ENCODE peak calls at places on chromosomes 13 and 19, in nine cellular contexts. One of them, this sample, is unnamed.
A peak's percentile ranks its signal among the peaks of the same experiment; 100 is the strongest.

GRCh38 chr13:35994131-35994966 is 136.8 kb downstream of the DCLK1 start:
- DNase-seq in endodermal cell: no peak
- DNase-seq in lower leg skin: no peak
- DNase-seq in fibroblast of lung: peak; percentile 99
- DNase-seq in right lobe of liver: no peak
- DNase-seq in SJCRH30: peak; percentile 73
- DNase-seq in gastrocnemius medialis: peak; percentile 68
- DNase-seq in cardiac fibroblast: peak; percentile 98
- DNase-seq in mesendoderm: peak; percentile 5
- DNase-seq in this sample: no peak

GRCh38 chr19:7811989-7812388 is 18.0 kb upstream of the EVI5L start:
- DNase-seq in endodermal cell: no peak
- DNase-seq in lower leg skin: no peak
- DNase-seq in fibroblast of lung: no peak
- DNase-seq in right lobe of liver: no peak
- DNase-seq in SJCRH30: no peak
- DNase-seq in gastrocnemius medialis: no peak
- DNase-seq in cardiac fibroblast: no peak
- DNase-seq in mesendoderm: no peak
- DNase-seq in this sample: no peak

GRCh38 chr13:111634410-111634809 is 314.0 kb downstream of the TEX29 start:
- DNase-seq in endodermal cell: no peak
- DNase-seq in lower leg skin: no peak
- DNase-seq in fibroblast of lung: no peak
- DNase-seq in right lobe of liver: peak; percentile 10
- DNase-seq in SJCRH30: no peak
- DNase-seq in gastrocnemius medialis: no peak
- DNase-seq in cardiac fibroblast: no peak
- DNase-seq in mesendoderm: no peak
- DNase-seq in this sample: no peak

GRCh38 chr19:58338825-58339558 is 12.2 kb downstream of the ZSCAN22 start:
- DNase-seq in endodermal cell: peak; percentile 85
- DNase-seq in lower leg skin: no peak
- DNase-seq in fibroblast of lung: no peak
- DNase-seq in right lobe of liver: no peak
- DNase-seq in SJCRH30: no peak
- DNase-seq in gastrocnemius medialis: no peak
- DNase-seq in cardiac fibroblast: no peak
- DNase-seq in mesendoderm: peak; percentile 59
- DNase-seq in this sample: no peak

GRCh38 chr13:106696140-106696539 is 128.2 kb upstream of the ARGLU1 start:
- DNase-seq in endodermal cell: no peak
- DNase-seq in lower leg skin: no peak
- DNase-seq in fibroblast of lung: no peak
- DNase-seq in right lobe of liver: no peak
- DNase-seq in SJCRH30: no peak
- DNase-seq in gastrocnemius medialis: no peak
- DNase-seq in cardiac fibroblast: no peak
- DNase-seq in mesendoderm: no peak
- DNase-seq in this sample: no peak

GRCh38 chr19:39444598-39445257 is 654 bp upstream of the SUPT5H start:
- DNase-seq in endodermal cell: no peak
- DNase-seq in lower leg skin: no peak
- DNase-seq in fibroblast of lung: peak; percentile 38
- DNase-seq in right lobe of liver: no peak
- DNase-seq in SJCRH30: no peak
- DNase-seq in gastrocnemius medialis: no peak
- DNase-seq in cardiac fibroblast: no peak
- DNase-seq in mesendoderm: peak; percentile 38
- DNase-seq in this sample: no peak

GRCh38 chr13:110446570-110446880 is 115.0 kb downstream of the RAB20 start:
- DNase-seq in endodermal cell: no peak
- DNase-seq in lower leg skin: peak; percentile 83
- DNase-seq in fibroblast of lung: no peak
- DNase-seq in right lobe of liver: no peak
- DNase-seq in SJCRH30: no peak
- DNase-seq in gastrocnemius medialis: no peak
- DNase-seq in cardiac fibroblast: no peak
- DNase-seq in mesendoderm: no peak
- DNase-seq in this sample: no peak

GRCh38 chr13:47945738-47946137 is 55.3 kb downstream of the SUCLA2 start:
- DNase-seq in endodermal cell: no peak
- DNase-seq in lower leg skin: no peak
- DNase-seq in fibroblast of lung: peak; percentile 50
- DNase-seq in right lobe of liver: no peak
- DNase-seq in SJCRH30: no peak
- DNase-seq in gastrocnemius medialis: no peak
- DNase-seq in cardiac fibroblast: peak; percentile 67
- DNase-seq in mesendoderm: peak; percentile 43
- DNase-seq in this sample: no peak

DNA sequence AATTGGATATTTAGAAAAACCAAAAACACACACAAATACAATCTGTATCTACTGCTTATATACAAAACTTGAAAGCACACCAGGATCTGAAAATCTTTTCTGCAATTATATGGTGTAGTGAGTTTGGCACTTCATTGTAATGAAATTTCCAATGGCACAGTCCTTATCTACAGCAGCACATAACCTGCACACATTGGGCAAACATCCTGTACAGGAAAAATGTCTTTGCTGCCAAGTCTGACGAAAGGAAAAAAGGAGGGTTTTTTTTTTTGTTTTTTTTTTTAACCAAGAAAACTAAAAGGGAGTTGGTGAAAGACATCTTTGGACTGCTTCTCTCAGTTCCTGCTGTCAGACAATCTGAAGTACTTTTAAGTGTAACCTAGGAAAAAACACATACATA is 107.8 kb downstream of the FOXO1 start:
- DNase-seq in endodermal cell: no peak
- DNase-seq in lower leg skin: no peak
- DNase-seq in fibroblast of lung: no peak
- DNase-seq in right lobe of liver: no peak
- DNase-seq in SJCRH30: no peak
- DNase-seq in gastrocnemius medialis: no peak
- DNase-seq in cardiac fibroblast: peak; percentile 67
- DNase-seq in mesendoderm: no peak
- DNase-seq in this sample: no peak
- H3K4me3 ChIP-seq in endodermal cell: no peak overlapping the region
- H3K4me3 ChIP-seq in lower leg skin: no peak overlapping the region
- H3K4me3 ChIP-seq in fibroblast of lung: no peak overlapping the region
- H3K4me3 ChIP-seq in right lobe of liver: no peak overlapping the region
- H3K4me3 ChIP-seq in SJCRH30: no peak overlapping the region
- H3K4me3 ChIP-seq in gastrocnemius medialis: no peak overlapping the region
- H3K4me3 ChIP-seq in cardiac fibroblast: no peak overlapping the region
- H3K4me3 ChIP-seq in mesendoderm: no peak overlapping the region
- H3K4me3 ChIP-seq in this sample: no peak overlapping the region

GRCh38 chr13:33125821-33126570 is 109.8 kb downstream of the KL start:
- DNase-seq in endodermal cell: peak; percentile 80
- DNase-seq in lower leg skin: peak; percentile 89
- DNase-seq in fibroblast of lung: peak; percentile 95
- DNase-seq in right lobe of liver: peak; percentile 78
- DNase-seq in SJCRH30: peak; percentile 96
- DNase-seq in gastrocnemius medialis: peak; percentile 84
- DNase-seq in cardiac fibroblast: peak; percentile 95
- DNase-seq in mesendoderm: peak; percentile 97
- DNase-seq in this sample: peak; percentile 80

GRCh38 chr13:33128134-33128533 is 111.9 kb downstream of the KL start:
- DNase-seq in endodermal cell: no peak
- DNase-seq in lower leg skin: no peak
- DNase-seq in fibroblast of lung: no peak
- DNase-seq in right lobe of liver: no peak
- DNase-seq in SJCRH30: no peak
- DNase-seq in gastrocnemius medialis: no peak
- DNase-seq in cardiac fibroblast: no peak
- DNase-seq in mesendoderm: no peak
- DNase-seq in this sample: no peak

GRCh38 chr13:33129886-33130285 is 113.7 kb downstream of the KL start:
- DNase-seq in endodermal cell: no peak
- DNase-seq in lower leg skin: no peak
- DNase-seq in fibroblast of lung: no peak
- DNase-seq in right lobe of liver: no peak
- DNase-seq in SJCRH30: no peak
- DNase-seq in gastrocnemius medialis: no peak
- DNase-seq in cardiac fibroblast: no peak
- DNase-seq in mesendoderm: no peak
- DNase-seq in this sample: no peak

GRCh38 chr13:33129094-33129832 is 113.0 kb downstream of the KL start:
- DNase-seq in endodermal cell: no peak
- DNase-seq in lower leg skin: no peak
- DNase-seq in fibroblast of lung: no peak
- DNase-seq in right lobe of liver: peak; percentile 92
- DNase-seq in SJCRH30: no peak
- DNase-seq in gastrocnemius medialis: no peak
- DNase-seq in cardiac fibroblast: no peak
- DNase-seq in mesendoderm: no peak
- DNase-seq in this sample: no peak

DNA sequence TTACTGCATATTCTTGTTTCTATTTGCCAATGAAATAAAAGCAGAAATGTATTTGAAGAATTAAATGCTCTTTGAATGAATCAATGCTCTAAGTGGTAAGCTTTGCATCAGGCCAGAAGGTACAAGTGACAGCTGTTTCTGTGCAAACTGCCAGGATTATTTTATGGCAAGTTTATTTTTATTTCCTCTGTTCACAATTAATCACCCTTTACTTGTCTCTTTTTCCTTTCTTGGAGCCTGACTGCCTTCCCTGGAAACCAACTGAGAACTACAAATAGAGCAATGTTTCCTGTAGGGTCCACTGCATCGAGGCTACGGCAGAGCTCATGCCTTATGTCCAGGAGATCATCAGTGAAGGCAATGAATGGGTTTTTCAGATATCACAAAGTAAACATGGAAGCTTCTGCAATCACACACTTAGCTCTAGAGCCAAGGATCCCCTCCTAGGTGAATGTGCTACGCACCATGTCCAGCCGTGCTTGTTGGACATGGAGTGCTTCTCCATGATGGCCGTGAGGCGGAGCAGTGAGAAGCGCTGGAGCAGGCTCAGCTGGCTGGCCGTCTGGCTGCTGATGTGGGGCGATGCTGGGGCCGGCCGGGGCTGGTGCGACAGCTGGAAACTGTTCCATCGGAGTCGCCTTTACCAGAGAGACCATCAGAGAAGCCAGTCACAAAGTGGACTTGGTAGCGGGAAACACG is 110.8 kb downstream of the KL start:
- DNase-seq in endodermal cell: no peak
- DNase-seq in lower leg skin: no peak
- DNase-seq in fibroblast of lung: peak; percentile 81
- DNase-seq in right lobe of liver: no peak
- DNase-seq in SJCRH30: peak; percentile 47
- DNase-seq in gastrocnemius medialis: peak; percentile 67
- DNase-seq in cardiac fibroblast: peak; percentile 50
- DNase-seq in mesendoderm: no peak
- DNase-seq in this sample: peak; percentile 85
- H3K4me3 ChIP-seq in endodermal cell: no peak overlapping the region
- H3K4me3 ChIP-seq in lower leg skin: no peak overlapping the region
- H3K4me3 ChIP-seq in fibroblast of lung: no peak overlapping the region
- H3K4me3 ChIP-seq in right lobe of liver: no peak overlapping the region
- H3K4me3 ChIP-seq in SJCRH30: no peak overlapping the region
- H3K4me3 ChIP-seq in gastrocnemius medialis: peak overlapping the region; percentile 28
- H3K4me3 ChIP-seq in cardiac fibroblast: no peak overlapping the region
- H3K4me3 ChIP-seq in mesendoderm: no peak overlapping the region
- H3K4me3 ChIP-seq in this sample: no peak overlapping the region

GRCh38 chr13:52405767-52406494 is at the start of gene THSD1:
- DNase-seq in endodermal cell: peak; percentile 78
- DNase-seq in lower leg skin: peak; percentile 89
- DNase-seq in fibroblast of lung: peak; percentile 49
- DNase-seq in right lobe of liver: peak; percentile 75
- DNase-seq in SJCRH30: peak; percentile 75
- DNase-seq in gastrocnemius medialis: peak; percentile 51
- DNase-seq in cardiac fibroblast: peak; percentile 63
- DNase-seq in mesendoderm: peak; percentile 27
- DNase-seq in this sample: peak; percentile 86
- H3K4me3 ChIP-seq in endodermal cell: peak within 1 kb of the TSS; percentile 81
- H3K4me3 ChIP-seq in lower leg skin: peak within 1 kb of the TSS; percentile 53
- H3K4me3 ChIP-seq in fibroblast of lung: peak within 1 kb of the TSS; percentile 96
- H3K4me3 ChIP-seq in right lobe of liver: peak within 1 kb of the TSS; percentile 58
- H3K4me3 ChIP-seq in SJCRH30: peak within 1 kb of the TSS; percentile 71
- H3K4me3 ChIP-seq in gastrocnemius medialis: peak within 1 kb of the TSS; percentile 61
- H3K4me3 ChIP-seq in cardiac fibroblast: peak within 1 kb of the TSS; percentile 73
- H3K4me3 ChIP-seq in mesendoderm: no peak within 1 kb of the TSS
- H3K4me3 ChIP-seq in this sample: peak within 1 kb of the TSS; percentile 59

GRCh38 chr13:75763511-75763910 is 127.4 kb downstream of the LMO7 start:
- DNase-seq in endodermal cell: no peak
- DNase-seq in lower leg skin: no peak
- DNase-seq in fibroblast of lung: no peak
- DNase-seq in right lobe of liver: no peak
- DNase-seq in SJCRH30: no peak
- DNase-seq in gastrocnemius medialis: no peak
- DNase-seq in cardiac fibroblast: no peak
- DNase-seq in mesendoderm: no peak
- DNase-seq in this sample: no peak

GRCh38 chr13:75760182-75760981 is 124.3 kb downstream of the LMO7 start:
- DNase-seq in endodermal cell: no peak
- DNase-seq in lower leg skin: no peak
- DNase-seq in fibroblast of lung: peak; percentile 35
- DNase-seq in right lobe of liver: peak; percentile 87
- DNase-seq in SJCRH30: peak; percentile 41
- DNase-seq in gastrocnemius medialis: peak; percentile 71
- DNase-seq in cardiac fibroblast: peak; percentile 14
- DNase-seq in mesendoderm: no peak
- DNase-seq in this sample: peak; percentile 33

GRCh38 chr13:75762967-75763366 is 126.8 kb downstream of the LMO7 start:
- DNase-seq in endodermal cell: no peak
- DNase-seq in lower leg skin: no peak
- DNase-seq in fibroblast of lung: no peak
- DNase-seq in right lobe of liver: no peak
- DNase-seq in SJCRH30: no peak
- DNase-seq in gastrocnemius medialis: no peak
- DNase-seq in cardiac fibroblast: no peak
- DNase-seq in mesendoderm: no peak
- DNase-seq in this sample: no peak

GRCh38 chr13:75761373-75761772 is 125.2 kb downstream of the LMO7 start:
- DNase-seq in endodermal cell: no peak
- DNase-seq in lower leg skin: no peak
- DNase-seq in fibroblast of lung: peak; percentile 43
- DNase-seq in right lobe of liver: no peak
- DNase-seq in SJCRH30: no peak
- DNase-seq in gastrocnemius medialis: no peak
- DNase-seq in cardiac fibroblast: peak; percentile 22
- DNase-seq in mesendoderm: no peak
- DNase-seq in this sample: no peak

DNA sequence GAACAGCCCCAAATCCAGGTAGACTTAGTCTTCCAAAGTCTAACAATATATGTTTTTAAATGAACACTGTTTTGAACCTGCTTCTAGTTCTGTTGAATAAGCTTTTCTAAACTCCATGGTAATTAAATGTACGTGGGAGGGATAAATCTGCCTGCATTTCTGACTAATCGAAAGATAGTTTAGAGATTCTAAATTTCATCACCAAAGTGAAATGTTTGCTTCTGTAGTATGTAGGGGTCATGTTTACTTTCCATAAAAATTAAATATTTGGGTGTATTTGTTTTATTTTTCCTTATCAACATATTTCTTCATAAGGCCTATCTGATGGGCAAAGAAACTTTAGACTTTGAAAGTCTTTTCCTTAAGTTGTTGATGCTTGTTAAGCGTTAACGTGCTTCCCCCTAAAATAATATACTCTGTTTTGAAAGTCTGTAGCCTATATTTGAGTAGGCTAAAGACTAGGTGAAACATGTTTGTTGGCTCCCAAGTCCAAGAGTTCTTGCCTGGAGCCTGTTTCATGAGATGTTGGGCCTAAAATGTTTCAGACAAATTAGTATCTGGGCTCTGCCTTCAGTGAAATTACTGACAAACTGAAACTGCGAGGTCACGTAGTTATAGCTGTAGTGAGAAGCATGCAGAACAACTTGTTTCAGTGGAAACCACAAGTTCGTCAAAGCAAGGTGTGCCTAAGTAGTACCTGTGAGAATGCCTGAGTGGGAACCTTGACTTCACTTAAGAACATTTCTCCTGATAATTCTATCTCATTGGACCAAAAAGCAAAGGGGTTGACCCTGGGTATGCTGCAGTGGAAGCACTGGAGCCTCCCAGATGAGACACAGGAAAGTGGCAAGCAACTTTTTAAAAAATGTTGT is 126.2 kb downstream of the LMO7 start:
- DNase-seq in endodermal cell: no peak
- DNase-seq in lower leg skin: no peak
- DNase-seq in fibroblast of lung: peak; percentile 64
- DNase-seq in right lobe of liver: no peak
- DNase-seq in SJCRH30: no peak
- DNase-seq in gastrocnemius medialis: no peak
- DNase-seq in cardiac fibroblast: peak; percentile 22
- DNase-seq in mesendoderm: no peak
- DNase-seq in this sample: no peak
- H3K4me3 ChIP-seq in endodermal cell: no peak overlapping the region
- H3K4me3 ChIP-seq in lower leg skin: no peak overlapping the region
- H3K4me3 ChIP-seq in fibroblast of lung: peak overlapping the region; percentile 33
- H3K4me3 ChIP-seq in right lobe of liver: peak overlapping the region; percentile 55
- H3K4me3 ChIP-seq in SJCRH30: no peak overlapping the region
- H3K4me3 ChIP-seq in gastrocnemius medialis: peak overlapping the region; percentile 56
- H3K4me3 ChIP-seq in cardiac fibroblast: peak overlapping the region; percentile 8
- H3K4me3 ChIP-seq in mesendoderm: no peak overlapping the region
- H3K4me3 ChIP-seq in this sample: peak overlapping the region; percentile 63